ENCODE peak calls at places on chromosomes 12 and 14, in six cellular contexts. One of them, this sample, is unnamed.

GRCh38 chr12:122303068-122303467 is 36.8 kb upstream of the VPS33A start:
- DNase-seq in substantia nigra: no peak
- DNase-seq in iPS-NIHi11: no peak
- DNase-seq in aorta: no peak
- DNase-seq in lung: no peak
- DNase-seq in B cell: no peak
- DNase-seq in this sample: no peak

GRCh38 chr14:52863339-52863700 is 71.9 kb upstream of the GNPNAT1 start:
- DNase-seq in substantia nigra: no peak
- DNase-seq in iPS-NIHi11: no peak
- DNase-seq in aorta: no peak
- DNase-seq in lung: no peak
- DNase-seq in B cell: no peak
- DNase-seq in this sample: no peak

GRCh38 chr12:92396647-92397258 is 251.1 kb upstream of the BTG1 start:
- DNase-seq in substantia nigra: no peak
- DNase-seq in iPS-NIHi11: no peak
- DNase-seq in aorta: no peak
- DNase-seq in lung: no peak
- DNase-seq in B cell: no peak
- DNase-seq in this sample: peak

GRCh38 chr12:89040146-89040964 is 311.9 kb downstream of the DUSP6 start:
- DNase-seq in substantia nigra: no peak
- DNase-seq in iPS-NIHi11: no peak
- DNase-seq in aorta: peak
- DNase-seq in lung: no peak
- DNase-seq in B cell: peak
- DNase-seq in this sample: no peak

GRCh38 chr12:132291402-132292175 is 37.8 kb downstream of the GALNT9 start:
- DNase-seq in substantia nigra: no peak
- DNase-seq in iPS-NIHi11: no peak
- DNase-seq in aorta: no peak
- DNase-seq in lung: no peak
- DNase-seq in B cell: no peak
- DNase-seq in this sample: no peak

GRCh38 chr14:92759300-92759678 is 10.9 kb upstream of the LGMN start:
- DNase-seq in substantia nigra: no peak
- DNase-seq in iPS-NIHi11: peak
- DNase-seq in aorta: no peak
- DNase-seq in lung: no peak
- DNase-seq in B cell: no peak
- DNase-seq in this sample: peak

GRCh38 chr12:13596714-13597113 is 384.7 kb downstream of the GRIN2B start:
- DNase-seq in substantia nigra: no peak
- DNase-seq in iPS-NIHi11: no peak
- DNase-seq in aorta: no peak
- DNase-seq in lung: no peak
- DNase-seq in B cell: no peak
- DNase-seq in this sample: no peak

GRCh38 chr12:89768586-89769482 is 60.2 kb upstream of the ATP2B1 start:
- DNase-seq in substantia nigra: no peak
- DNase-seq in iPS-NIHi11: no peak
- DNase-seq in aorta: no peak
- DNase-seq in lung: no peak
- DNase-seq in B cell: no peak
- DNase-seq in this sample: peak

GRCh38 chr12:19739195-19739776 is 300.0 kb downstream of the AEBP2 start:
- DNase-seq in substantia nigra: no peak
- DNase-seq in iPS-NIHi11: peak
- DNase-seq in aorta: no peak
- DNase-seq in lung: no peak
- DNase-seq in B cell: no peak
- DNase-seq in this sample: peak

GRCh38 chr12:111984820-111985219 is 28.1 kb downstream of the TMEM116 start:
- DNase-seq in substantia nigra: no peak
- DNase-seq in iPS-NIHi11: no peak
- DNase-seq in aorta: no peak
- DNase-seq in lung: no peak
- DNase-seq in B cell: no peak
- DNase-seq in this sample: no peak

GRCh38 chr12:81626406-81626805 is 132.7 kb downstream of the PPFIA2 start:
- DNase-seq in substantia nigra: no peak
- DNase-seq in iPS-NIHi11: no peak
- DNase-seq in aorta: no peak
- DNase-seq in lung: no peak
- DNase-seq in B cell: no peak
- DNase-seq in this sample: no peak

GRCh38 chr12:37666069-37666781 is 650.3 kb upstream of the ALG10B start:
- DNase-seq in substantia nigra: no peak
- DNase-seq in iPS-NIHi11: no peak
- DNase-seq in aorta: peak
- DNase-seq in lung: no peak
- DNase-seq in B cell: no peak
- DNase-seq in this sample: no peak

GRCh38 chr12:30437044-30437443 is 258.6 kb downstream of the IPO8 start:
- DNase-seq in substantia nigra: no peak
- DNase-seq in iPS-NIHi11: no peak
- DNase-seq in aorta: no peak
- DNase-seq in lung: no peak
- DNase-seq in B cell: no peak
- DNase-seq in this sample: no peak

GRCh38 chr12:124034297-124034696 is 61.3 kb downstream of the ZNF664 start:
- DNase-seq in substantia nigra: no peak
- DNase-seq in iPS-NIHi11: no peak
- DNase-seq in aorta: no peak
- DNase-seq in lung: no peak
- DNase-seq in B cell: no peak
- DNase-seq in this sample: no peak

GRCh38 chr14:74503973-74504335 is 10.4 kb downstream of the ISCA2 start:
- DNase-seq in substantia nigra: no peak
- DNase-seq in iPS-NIHi11: no peak
- DNase-seq in aorta: no peak
- DNase-seq in lung: no peak
- DNase-seq in B cell: no peak
- DNase-seq in this sample: no peak

GRCh38 chr14:23153891-23154796 is 29.3 kb downstream of the SLC7A8 start:
- DNase-seq in substantia nigra: peak
- DNase-seq in iPS-NIHi11: peak
- DNase-seq in aorta: peak
- DNase-seq in lung: peak
- DNase-seq in B cell: no peak
- DNase-seq in this sample: peak

GRCh38 chr12:1776139-1776975 is 44.0 kb upstream of the LRTM2 start:
- DNase-seq in substantia nigra: no peak
- DNase-seq in iPS-NIHi11: peak
- DNase-seq in aorta: no peak
- DNase-seq in lung: no peak
- DNase-seq in B cell: no peak
- DNase-seq in this sample: peak

GRCh38 chr14:28245216-28245615 is 521.4 kb upstream of the FOXG1 start:
- DNase-seq in substantia nigra: no peak
- DNase-seq in iPS-NIHi11: no peak
- DNase-seq in aorta: no peak
- DNase-seq in lung: no peak
- DNase-seq in B cell: no peak
- DNase-seq in this sample: no peak

GRCh38 chr12:40054554-40055226 is 51.2 kb downstream of the SLC2A13 start:
- DNase-seq in substantia nigra: no peak
- DNase-seq in iPS-NIHi11: no peak
- DNase-seq in aorta: no peak
- DNase-seq in lung: no peak
- DNase-seq in B cell: no peak
- DNase-seq in this sample: no peak

GRCh38 chr12:9798008-9798619 is 29.2 kb upstream of the KLRF1 start:
- DNase-seq in substantia nigra: peak
- DNase-seq in iPS-NIHi11: peak
- DNase-seq in aorta: no peak
- DNase-seq in lung: peak
- DNase-seq in B cell: peak
- DNase-seq in this sample: peak

GRCh38 chr12:62827042-62827441 is 107.9 kb downstream of the PPM1H start:
- DNase-seq in substantia nigra: no peak
- DNase-seq in iPS-NIHi11: no peak
- DNase-seq in aorta: no peak
- DNase-seq in lung: no peak
- DNase-seq in B cell: no peak
- DNase-seq in this sample: no peak

GRCh38 chr14:103187911-103188310 is 64.7 kb downstream of the TNFAIP2 start:
- DNase-seq in substantia nigra: no peak
- DNase-seq in iPS-NIHi11: no peak
- DNase-seq in aorta: no peak
- DNase-seq in lung: no peak
- DNase-seq in B cell: no peak
- DNase-seq in this sample: no peak

GRCh38 chr14:104820669-104821228 is 19.8 kb downstream of the ZBTB42 start:
- DNase-seq in substantia nigra: no peak
- DNase-seq in iPS-NIHi11: peak
- DNase-seq in aorta: no peak
- DNase-seq in lung: peak
- DNase-seq in B cell: no peak
- DNase-seq in this sample: peak

GRCh38 chr12:109767456-109767855 is 53.8 kb downstream of the FAM222A start:
- DNase-seq in substantia nigra: no peak
- DNase-seq in iPS-NIHi11: no peak
- DNase-seq in aorta: peak
- DNase-seq in lung: no peak
- DNase-seq in B cell: no peak
- DNase-seq in this sample: no peak

GRCh38 chr14:49858383-49858782 is 5.8 kb upstream of the NEMF start:
- DNase-seq in substantia nigra: no peak
- DNase-seq in iPS-NIHi11: no peak
- DNase-seq in aorta: no peak
- DNase-seq in lung: peak
- DNase-seq in B cell: no peak
- DNase-seq in this sample: no peak

GRCh38 chr14:53450871-53451270 is 297.7 kb upstream of the DDHD1 start:
- DNase-seq in substantia nigra: no peak
- DNase-seq in iPS-NIHi11: no peak
- DNase-seq in aorta: no peak
- DNase-seq in lung: no peak
- DNase-seq in B cell: no peak
- DNase-seq in this sample: no peak

GRCh38 chr14:87888136-87888999 is 104.6 kb downstream of the GALC start:
- DNase-seq in substantia nigra: peak
- DNase-seq in iPS-NIHi11: peak
- DNase-seq in aorta: no peak
- DNase-seq in lung: no peak
- DNase-seq in B cell: no peak
- DNase-seq in this sample: peak

GRCh38 chr12:14905269-14906004 is 19.8 kb upstream of the MGP start:
- DNase-seq in substantia nigra: no peak
- DNase-seq in iPS-NIHi11: no peak
- DNase-seq in aorta: no peak
- DNase-seq in lung: no peak
- DNase-seq in B cell: no peak
- DNase-seq in this sample: no peak

GRCh38 chr12:25186788-25187397 is 8.1 kb downstream of the DNAI7 start:
- DNase-seq in substantia nigra: no peak
- DNase-seq in iPS-NIHi11: no peak
- DNase-seq in aorta: no peak
- DNase-seq in lung: no peak
- DNase-seq in B cell: no peak
- DNase-seq in this sample: no peak

GRCh38 chr12:113858828-113859386 is 107.2 kb downstream of the RBM19 start:
- DNase-seq in substantia nigra: no peak
- DNase-seq in iPS-NIHi11: no peak
- DNase-seq in aorta: no peak
- DNase-seq in lung: no peak
- DNase-seq in B cell: no peak
- DNase-seq in this sample: no peak

This sample was measured in SK-MEL-5.